ENCODE peak calls at places on chromosomes 2 and 18, in seven cellular contexts. P is T-cell; N is AG20443; G is ureter; L is AG09319; Y is stimulated activated CD8-positive, alpha-beta memory T cell treated with anti-CD3 and anti-CD28 coated beads, Interleukin-12 subunit alpha, Interleukin-12 subunit beta, amount 100 ng/mL, for 4 hours; M is posterior vena cava. C is an unnamed sample.

GRCh38 chr18:2897015-2897414 is 50.2 kb downstream of the EMILIN2 start:
- DNase-seq in P (no peak), L (no peak), M (no peak), Y (no peak), G (no peak), N (no peak), C (no peak)

GRCh38 chr2:121596221-121597080 is 52.8 kb downstream of the CLASP1 start:
- DNase-seq in L (peak), Y (no peak), N (peak), P (no peak), M (no peak), G (no peak), C (peak)

GRCh38 chr2:230821991-230822520 is 42.7 kb upstream of the ITM2C start:
- DNase-seq in P (no peak), M (no peak), L (no peak), Y (no peak), N (no peak), G (no peak), C (no peak)

GRCh38 chr2:43634604-43635306 is 2.3 kb upstream of the PLEKHH2 start:
- DNase-seq in P (no peak), M (no peak), Y (no peak), G (no peak), N (peak), L (peak), C (peak)

GRCh38 chr2:120354935-120355845 is 9.3 kb downstream of the INHBB start:
- DNase-seq in N (no peak), M (no peak), P (no peak), Y (no peak), L (no peak), G (no peak), C (no peak)

GRCh38 chr2:134564549-134564948 is 154.3 kb downstream of the TMEM163 start:
- DNase-seq in L (no peak), M (no peak), Y (no peak), N (no peak), G (no peak), P (no peak), C (no peak)

GRCh38 chr2:45138904-45139303 is 129.7 kb upstream of the SIX2 start:
- DNase-seq in N (no peak), M (no peak), P (no peak), G (no peak), L (no peak), Y (no peak), C (no peak)

GRCh38 chr2:144404621-144405312 is 115.2 kb downstream of the ZEB2 start:
- DNase-seq in P (no peak), L (no peak), M (no peak), G (no peak), N (no peak), Y (no peak), C (no peak)

C was measured in AG08395.